ENCODE peak calls at places on chromosomes 7 and 10, in four cellular contexts. I is endothelial cell of umbilical vein, J is K562, K is IMR-90. Q is an unnamed sample.
A peak's percentile ranks its signal among the peaks of the same experiment; 100 is the strongest.

GRCh38 chr7:66205736-66206080 is 574 bp downstream of the TPST1 start:
- DNase-seq in I (peak; percentile 29), J (no peak), K (no peak), Q (no peak)

GRCh38 chr7:16078076-16078952 is 343.0 kb downstream of the CRPPA start:
- DNase-seq in I (peak; percentile 84), J (peak; percentile 83), K (peak; percentile 64), Q (peak; percentile 25)

GRCh38 chr10:74453151-74453550 is 302.1 kb downstream of the ADK start:
- DNase-seq in I (peak; percentile 10), J (no peak), K (no peak), Q (no peak)

GRCh38 chr10:17835688-17836087 is 26.5 kb downstream of the MRC1 start:
- DNase-seq in I (no peak), J (no peak), K (peak; percentile 91), Q (peak; percentile 82)

GRCh38 chr7:28062197-28062988 is 118.2 kb downstream of the JAZF1 start:
- DNase-seq in I (peak; percentile 59), J (peak; percentile 65), K (peak; percentile 65), Q (no peak)

GRCh38 chr10:71740069-71740468 is 20.5 kb upstream of the C10orf105 start:
- DNase-seq in I (no peak), J (peak; percentile 41), K (peak; percentile 78), Q (no peak)

GRCh38 chr7:127885843-127886242 is 145.4 kb downstream of the LRRC4 start:
- DNase-seq in I (peak; percentile 57), J (peak; percentile 88), K (peak; percentile 78), Q (no peak)

GRCh38 chr7:80225361-80225760 is 90.7 kb downstream of the GNAI1 start:
- DNase-seq in I (no peak), J (no peak), K (no peak), Q (no peak)

GRCh38 chr7:4226166-4226857 is 455.8 kb upstream of the FOXK1 start:
- DNase-seq in I (no peak), J (peak; percentile 39), K (no peak), Q (no peak)

GRCh38 chr7:123966936-123967335 is 41.9 kb downstream of the SPAM1 start:
- DNase-seq in I (peak; percentile 3), J (peak; percentile 10), K (no peak), Q (no peak)

GRCh38 chr10:5827841-5828240 is 14.6 kb upstream of the GDI2 start:
- DNase-seq in I (no peak), J (no peak), K (no peak), Q (no peak)

GRCh38 chr10:70596110-70596798 is 6.3 kb downstream of the PRF1 start:
- DNase-seq in I (no peak), J (peak; percentile 85), K (no peak), Q (no peak)

GRCh38 chr10:30671011-30671616 is 41.6 kb upstream of the LYZL2 start:
- DNase-seq in I (peak; percentile 90), J (peak; percentile 79), K (peak; percentile 81), Q (peak; percentile 33)

GRCh38 chr7:33904680-33905388 is 505 bp upstream of the BMPER start:
- DNase-seq in I (peak; percentile 47), J (no peak), K (peak; percentile 59), Q (no peak)

GRCh38 chr7:14762552-14762951 is 140.0 kb downstream of the DGKB start:
- DNase-seq in I (no peak), J (no peak), K (no peak), Q (no peak)

GRCh38 chr10:123583639-123584418 is 82.3 kb upstream of the GPR26 start:
- DNase-seq in I (peak; percentile 55), J (peak; percentile 55), K (peak; percentile 21), Q (no peak)

GRCh38 chr7:32616625-32617024 is 121.3 kb downstream of the AVL9 start:
- DNase-seq in I (peak; percentile 22), J (peak; percentile 81), K (peak; percentile 74), Q (peak; percentile 52)

GRCh38 chr7:77940647-77941046 is 142.1 kb downstream of the PHTF2 start:
- DNase-seq in I (peak; percentile 47), J (peak; percentile 63), K (peak; percentile 48), Q (no peak)

GRCh38 chr10:36638461-36638860 is 486.9 kb upstream of the ANKRD30A start:
- DNase-seq in I (no peak), J (no peak), K (peak; percentile 10), Q (no peak)

GRCh38 chr7:27100601-27101187 is 1.8 kb downstream of the HOXA2 start:
- DNase-seq in I (peak; percentile 73), J (no peak), K (peak; percentile 54), Q (no peak)

GRCh38 chr10:44387853-44388251 is 3.0 kb upstream of the CXCL12 start:
- DNase-seq in I (no peak), J (no peak), K (no peak), Q (no peak)

GRCh38 chr7:99194301-99194700 is 13.6 kb downstream of the KPNA7 start:
- DNase-seq in I (no peak), J (no peak), K (no peak), Q (no peak)

GRCh38 chr10:107686095-107686494 is 521.6 kb upstream of the SORCS1 start:
- DNase-seq in I (no peak), J (no peak), K (no peak), Q (no peak)

GRCh38 chr10:113651021-113651420 is 12.8 kb downstream of the NRAP start:
- DNase-seq in I (no peak), J (no peak), K (no peak), Q (no peak)

GRCh38 chr7:143390098-143390772 is 9.1 kb downstream of the ZYX start:
- DNase-seq in I (no peak), J (no peak), K (no peak), Q (no peak)

GRCh38 chr7:19508821-19509220 is 200.0 kb downstream of the POLR1F start:
- DNase-seq in I (no peak), J (no peak), K (no peak), Q (no peak)

GRCh38 chr7:1412322-1413261 is 46.7 kb downstream of the MICALL2 start:
- DNase-seq in I (peak; percentile 89), J (peak; percentile 91), K (peak; percentile 71), Q (peak; percentile 41)

GRCh38 chr10:86941991-86942421 is 15.4 kb downstream of the MMRN2 start:
- DNase-seq in I (no peak), J (no peak), K (no peak), Q (no peak)

GRCh38 chr7:141460781-141461715 is 90.2 kb upstream of the AGK start:
- DNase-seq in I (no peak), J (peak; percentile 9), K (no peak), Q (no peak)

GRCh38 chr7:130180571-130180971 is 24.6 kb downstream of the TMEM209 start:
- DNase-seq in I (no peak), J (no peak), K (peak; percentile 85), Q (no peak)

GRCh38 chr10:27558612-27559020 is 54.5 kb downstream of the RAB18 start:
- DNase-seq in I (peak; percentile 48), J (peak; percentile 78), K (peak; percentile 55), Q (no peak)

GRCh38 chr7:93563584-93563983 is 10.9 kb downstream of the CALCR start:
- DNase-seq in I (no peak), J (no peak), K (no peak), Q (no peak)

GRCh38 chr10:27747096-27747451 is 1.5 kb upstream of the MKX start:
- DNase-seq in I (no peak), J (no peak), K (peak; percentile 5), Q (no peak)

GRCh38 chr7:68321076-68321639 is 1277.1 kb upstream of the AUTS2 start:
- DNase-seq in I (no peak), J (no peak), K (no peak), Q (peak; percentile 64)

GRCh38 chr10:79938728-79939380 is 10.1 kb downstream of the SFTPD start:
- DNase-seq in I (no peak), J (peak; percentile 17), K (no peak), Q (no peak)

GRCh38 chr10:62903828-62904227 is 87.7 kb upstream of the EGR2 start:
- DNase-seq in I (no peak), J (peak; percentile 4), K (no peak), Q (no peak)

GRCh38 chr10:110842305-110842952 is 29.3 kb upstream of the PDCD4 start:
- DNase-seq in I (no peak), J (no peak), K (no peak), Q (no peak)

GRCh38 chr7:88927-89921 is 103.1 kb upstream of the FAM20C start:
- DNase-seq in I (peak; percentile 84), J (no peak), K (peak; percentile 96), Q (peak; percentile 48)

DNA sequence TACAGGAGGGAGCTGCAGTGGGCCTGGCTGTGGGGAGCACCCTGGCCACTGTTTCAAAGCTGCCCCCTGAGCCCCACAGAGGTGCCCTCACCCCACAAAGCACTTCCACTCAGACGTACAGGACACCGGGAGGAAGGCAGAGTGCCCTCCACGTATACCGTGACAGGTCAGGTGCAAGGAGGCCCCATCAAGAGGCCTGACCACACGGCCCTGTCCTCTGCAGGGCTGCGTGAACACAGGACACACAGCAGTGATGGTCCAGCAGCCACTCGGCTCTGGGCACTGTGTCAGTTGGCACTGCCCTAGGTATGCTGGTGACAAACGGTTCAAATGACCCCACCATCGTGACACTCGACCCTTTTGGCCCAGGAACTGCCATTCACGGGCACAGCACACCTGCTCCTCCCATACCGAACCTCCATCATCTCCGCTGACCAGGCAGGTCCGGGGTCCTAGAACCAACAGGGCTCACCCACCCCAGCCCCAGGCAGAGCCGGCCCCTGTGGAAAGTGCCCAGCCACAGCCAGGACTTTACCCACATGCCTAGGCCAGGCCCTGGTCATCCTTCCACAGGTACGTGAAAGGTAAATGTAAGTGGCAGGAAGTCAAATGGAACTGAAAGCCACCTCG is 560.9 kb downstream of the PTPRN2 start:
- DNase-seq in I (no peak), J (no peak), K (no peak), Q (no peak)
- H3K9me3 ChIP-seq in I (no peaks in the 10 kb centered on the region), J (no peaks in the 10 kb centered on the region), K (peaks cover 58% of the 10 kb centered on the region), Q (peaks cover 6% of the 10 kb centered on the region)

DNA sequence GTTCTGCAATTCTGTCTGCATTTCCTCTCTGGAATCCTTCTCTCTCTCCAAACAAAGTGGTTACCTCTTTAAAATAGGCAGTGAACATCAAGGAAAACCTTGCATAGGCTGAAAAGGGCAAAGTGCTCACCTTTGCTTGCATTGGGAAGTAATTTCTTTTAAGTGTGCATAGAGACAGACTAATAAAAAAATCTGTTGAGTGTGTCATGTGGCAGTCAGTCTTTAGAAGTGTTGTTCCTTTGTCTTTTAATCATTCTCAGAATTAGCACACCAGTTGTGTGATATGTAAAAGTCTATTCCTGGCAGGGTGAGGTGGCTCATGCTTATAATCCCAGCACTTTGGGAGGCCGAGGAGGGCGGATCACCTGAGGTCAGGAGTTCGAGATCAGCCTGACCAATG is 117.0 kb downstream of the INSYN2A start:
- DNase-seq in I (no peak), J (no peak), K (no peak), Q (no peak)
- H3K9me1 ChIP-seq in I (no peaks in the 10 kb centered on the region), J (no peaks in the 10 kb centered on the region), K (peaks cover 9% of the 10 kb centered on the region), Q (no peaks in the 10 kb centered on the region)

GRCh38 chr10:21184984-21185383 is 287.9 kb upstream of the NEBL start:
- DNase-seq in I (no peak), J (no peak), K (no peak), Q (no peak)
- H2AFZ ChIP-seq in I (no peak overlapping the region), J (peak overlapping the region; percentile 92), K (no peak overlapping the region), Q (no peak overlapping the region)

GRCh38 chr10:21832751-21833150 is 170.8 kb downstream of the DNAJC1 start:
- DNase-seq in I (no peak), J (no peak), K (no peak), Q (no peak)

GRCh38 chr10:21831986-21832735 is 171.4 kb downstream of the DNAJC1 start:
- DNase-seq in I (no peak), J (no peak), K (peak; percentile 60), Q (no peak)

GRCh38 chr10:21827308-21827707 is 176.2 kb downstream of the DNAJC1 start:
- DNase-seq in I (no peak), J (no peak), K (no peak), Q (no peak)

GRCh38 chr10:21826725-21827124 is 176.8 kb downstream of the DNAJC1 start:
- DNase-seq in I (no peak), J (no peak), K (no peak), Q (no peak)

GRCh38 chr10:21830037-21830436 is 173.5 kb downstream of the DNAJC1 start:
- DNase-seq in I (no peak), J (no peak), K (no peak), Q (no peak)
- H3K9me3 ChIP-seq in I (no peaks in the 10 kb centered on the region), J (peaks cover 8% of the 10 kb centered on the region), K (peaks cover 19% of the 10 kb centered on the region), Q (peaks cover 4% of the 10 kb centered on the region)